ENCODE peak calls at places on chromosomes 2 and 18, in seven cellular contexts. O is H9, W is neuronal stem cell, A is IMR-90, F is mesendoderm, R is mesenchymal stem cell, G is H1. Z is an unnamed sample.

GRCh38 chr18:79935925-79936324 is 15.5 kb downstream of the SLC66A2 start:
- DNase-seq in O (peak), W (no peak), A (no peak), F (no peak), R (no peak), G (no peak), Z (no peak)

GRCh38 chr2:74513605-74514367 is 464 bp upstream of the TLX2 start:
- DNase-seq in O (peak), W (no peak), A (no peak), F (no peak), R (peak), G (no peak), Z (no peak)

GRCh38 chr18:79531386-79531785 is 135.7 kb downstream of the NFATC1 start:
- DNase-seq in O (no peak), W (no peak), A (no peak), F (no peak), R (no peak), G (no peak), Z (no peak)

GRCh38 chr18:9914584-9915290 is 921 bp downstream of the VAPA start:
- DNase-seq in O (peak), W (peak), A (peak), F (peak), R (peak), G (no peak), Z (peak)

GRCh38 chr18:22265838-22266237 is 96.4 kb downstream of the GATA6 start:
- DNase-seq in O (no peak), W (no peak), A (no peak), F (no peak), R (no peak), G (no peak), Z (no peak)

GRCh38 chr2:169001116-169001815 is 29.9 kb downstream of the ABCB11 start:
- DNase-seq in O (no peak), W (no peak), A (no peak), F (no peak), R (no peak), G (no peak), Z (peak)

GRCh38 chr2:86764661-86765307 is 25.9 kb downstream of the CD8A start:
- DNase-seq in O (no peak), W (peak), A (peak), F (peak), R (peak), G (no peak), Z (peak)

GRCh38 chr2:20609995-20610357 is 40.9 kb downstream of the HS1BP3 start:
- DNase-seq in O (no peak), W (no peak), A (no peak), F (no peak), R (no peak), G (no peak), Z (no peak)

GRCh38 chr2:146804288-146804687 is 1040.5 kb upstream of the ACVR2A start:
- DNase-seq in O (no peak), W (no peak), A (no peak), F (peak), R (no peak), G (no peak), Z (no peak)

GRCh38 chr2:206858972-206859739 is 80.2 kb upstream of the CPO start:
- DNase-seq in O (no peak), W (no peak), A (no peak), F (no peak), R (no peak), G (no peak), Z (no peak)
- H3K18ac ChIP-seq in O (no peak), W (no peak), A (no peak), F (no peak), R (no peak), G (no peak), Z (no peak)

DNA sequence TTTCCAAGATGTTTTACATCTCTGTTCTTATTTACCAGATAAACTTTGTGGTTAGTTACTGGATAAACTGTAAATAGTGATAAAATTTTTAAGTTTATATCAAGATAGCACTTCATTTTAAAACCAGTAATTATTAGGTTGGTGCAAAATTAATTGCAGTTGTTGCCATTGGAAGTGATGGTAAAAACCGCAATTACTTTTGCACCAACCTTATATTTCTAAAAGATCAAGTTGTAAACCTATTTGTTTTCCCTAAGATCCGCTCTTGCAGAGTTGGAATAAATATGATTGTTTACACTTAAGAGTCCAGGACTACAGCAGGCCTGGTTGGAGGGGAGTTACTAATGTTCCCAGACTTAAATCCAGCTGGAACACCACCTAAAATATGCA is 479 bp upstream of the AOX1 start:
- DNase-seq in O (no peak), W (no peak), A (no peak), F (no peak), R (no peak), G (no peak), Z (no peak)
- H3K4me2 ChIP-seq in O (peak), W (peak), A (peak), F (peak), R (peak), G (peak), Z (peak)

DNA sequence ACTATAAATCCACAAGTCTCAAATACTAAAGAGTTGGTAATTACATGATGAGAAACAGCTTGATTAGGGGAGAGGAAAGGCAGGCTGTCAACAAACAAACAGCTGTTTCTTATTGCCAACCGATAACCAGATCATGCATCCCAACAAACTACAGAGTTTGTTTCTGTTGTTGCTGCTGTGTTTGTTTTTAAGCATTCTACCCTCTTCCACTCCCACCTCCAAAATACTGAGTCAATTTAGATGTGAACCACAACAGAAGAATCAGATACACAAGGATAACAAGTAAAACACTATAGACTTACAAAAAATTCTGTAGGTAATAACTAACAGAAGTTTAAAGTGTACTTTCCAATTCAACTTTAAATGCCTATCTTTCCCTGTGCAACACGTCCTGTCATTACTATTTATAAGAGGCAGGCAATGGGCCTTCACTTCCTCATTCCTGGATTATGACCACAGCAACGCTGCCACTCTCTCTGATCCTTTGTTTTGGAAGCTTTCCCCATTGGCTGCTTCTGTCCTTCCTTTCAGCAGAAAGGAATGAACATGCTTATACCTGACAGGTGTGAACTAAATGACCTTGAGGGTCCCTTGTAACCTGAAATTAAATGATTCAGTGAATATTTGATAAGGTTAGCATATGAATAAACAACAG is 152.0 kb downstream of the SRBD1 start:
- DNase-seq in O (peak), W (no peak), A (peak), F (peak), R (peak), G (no peak), Z (peak)
- H3K18ac ChIP-seq in O (no peak), W (no peak), A (peak), F (no peak), R (peak), G (no peak), Z (no peak)

DNA sequence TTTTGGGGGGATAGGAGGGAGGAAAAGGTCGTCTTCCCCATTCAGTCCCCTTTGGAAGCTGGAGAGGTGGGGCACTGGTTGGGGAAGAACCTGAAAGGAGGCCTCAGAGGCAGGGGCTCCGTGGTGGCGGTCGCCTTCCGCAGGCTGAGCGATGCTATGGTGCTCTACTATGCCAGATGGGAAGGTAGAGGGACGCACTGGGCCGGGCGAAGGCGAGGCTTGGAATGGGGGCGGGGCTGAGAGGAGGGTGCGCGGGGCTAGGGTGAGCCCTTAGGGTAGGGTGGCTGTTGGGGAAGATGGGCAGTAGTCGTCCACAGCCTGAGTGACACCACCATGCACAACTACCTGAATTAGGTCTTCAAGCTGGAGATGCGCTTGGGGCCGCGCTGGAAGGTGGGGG is 11.1 kb downstream of the ZAP70 start:
- DNase-seq in O (no peak), W (no peak), A (no peak), F (no peak), R (no peak), G (no peak), Z (no peak)
- H3K4me2 ChIP-seq in O (no peak), W (no peak), A (no peak), F (no peak), R (no peak), G (no peak), Z (no peak)